ENCODE peak calls at places on chromosomes 11 and 22, in six cellular contexts. H is GM12878, A is tibial nerve, L is stomach, B is SK-N-SH, I is ovary. C is an unnamed sample.
A peak's percentile ranks its signal among the peaks of the same experiment; 100 is the strongest.

GRCh38 chr22:39264344-39265116 is 19.7 kb upstream of the PDGFB start:
- DNase-seq in A (peak; percentile 42), B (no peak), H (no peak), L (no peak), I (no peak), C (peak; percentile 52)

GRCh38 chr11:114059278-114059983 is at the start of gene ZBTB16:
- DNase-seq in A (peak; percentile 79), L (peak; percentile 86), B (peak; percentile 74), I (peak; percentile 91), H (no peak), C (peak; percentile 91)

GRCh38 chr11:2721163-2721935 is 21.6 kb upstream of the KCNQ1OT1 start:
- DNase-seq in B (no peak), A (no peak), L (no peak), I (no peak), H (no peak), C (peak; percentile 50)

GRCh38 chr22:37181681-37182080 is 6.4 kb downstream of the C1QTNF6 start:
- DNase-seq in H (no peak), B (no peak), L (no peak), A (no peak), I (no peak), C (no peak)

GRCh38 chr11:64916040-64916847 is 765 bp downstream of the ATG2A start:
- DNase-seq in I (peak; percentile 71), B (peak; percentile 70), H (no peak), A (no peak), L (peak; percentile 52), C (peak; percentile 76)

GRCh38 chr11:113884361-113884836 is 9.0 kb upstream of the USP28 start:
- DNase-seq in A (no peak), B (no peak), H (no peak), L (no peak), I (no peak), C (no peak)

GRCh38 chr11:113198907-113199660 is 115.3 kb upstream of the TTC12 start:
- DNase-seq in L (no peak), B (no peak), H (no peak), I (no peak), A (no peak), C (no peak)

GRCh38 chr11:64294665-64295289 is 3.7 kb downstream of the KCNK4 start:
- DNase-seq in I (no peak), L (no peak), B (no peak), H (no peak), A (no peak), C (no peak)

GRCh38 chr11:117747892-117748291 is 49.1 kb downstream of the DSCAML1 start:
- DNase-seq in H (no peak), I (no peak), A (no peak), L (no peak), B (no peak), C (no peak)

GRCh38 chr11:26333906-26334305 is 2.0 kb downstream of the ANO3 start:
- DNase-seq in L (no peak), I (no peak), H (no peak), B (no peak), A (no peak), C (no peak)

GRCh38 chr11:94602430-94603372 is 35.5 kb downstream of the PIWIL4 start:
- DNase-seq in A (no peak), B (no peak), L (peak; percentile 67), H (peak; percentile 75), I (no peak), C (peak; percentile 44)

GRCh38 chr11:17343907-17344306 is 7.7 kb upstream of the NCR3LG1 start:
- DNase-seq in L (no peak), A (no peak), I (no peak), H (no peak), B (no peak), C (no peak)

GRCh38 chr11:35118906-35119305 is 20.1 kb upstream of the CD44 start:
- DNase-seq in L (no peak), H (no peak), A (no peak), I (no peak), B (no peak), C (no peak)

GRCh38 chr11:70233511-70233919 is 30.4 kb downstream of the FADD start:
- DNase-seq in H (no peak), L (peak; percentile 41), B (no peak), A (no peak), I (no peak), C (no peak)

GRCh38 chr11:33722579-33723234 is 13.5 kb downstream of the CD59 start:
- DNase-seq in B (no peak), L (no peak), A (no peak), I (no peak), H (peak; percentile 34), C (no peak)

GRCh38 chr11:17812286-17813187 is 78.0 kb downstream of the KCNC1 start:
- DNase-seq in I (no peak), L (no peak), B (peak; percentile 53), A (no peak), H (no peak), C (no peak)

GRCh38 chr11:74005721-74006517 is 3.0 kb downstream of the UCP3 start:
- DNase-seq in H (no peak), A (no peak), I (no peak), B (peak; percentile 14), L (no peak), C (no peak)

GRCh38 chr22:23120415-23120899 is 21.3 kb downstream of the RSPH14 start:
- DNase-seq in B (no peak), H (no peak), L (no peak), A (no peak), I (no peak), C (no peak)
- H3K27ac ChIP-seq in B (no peak overlapping the region), H (no peak overlapping the region), L (peak overlapping the region; percentile 32), A (no peak overlapping the region), I (no peak overlapping the region), C (no peak overlapping the region)

DNA sequence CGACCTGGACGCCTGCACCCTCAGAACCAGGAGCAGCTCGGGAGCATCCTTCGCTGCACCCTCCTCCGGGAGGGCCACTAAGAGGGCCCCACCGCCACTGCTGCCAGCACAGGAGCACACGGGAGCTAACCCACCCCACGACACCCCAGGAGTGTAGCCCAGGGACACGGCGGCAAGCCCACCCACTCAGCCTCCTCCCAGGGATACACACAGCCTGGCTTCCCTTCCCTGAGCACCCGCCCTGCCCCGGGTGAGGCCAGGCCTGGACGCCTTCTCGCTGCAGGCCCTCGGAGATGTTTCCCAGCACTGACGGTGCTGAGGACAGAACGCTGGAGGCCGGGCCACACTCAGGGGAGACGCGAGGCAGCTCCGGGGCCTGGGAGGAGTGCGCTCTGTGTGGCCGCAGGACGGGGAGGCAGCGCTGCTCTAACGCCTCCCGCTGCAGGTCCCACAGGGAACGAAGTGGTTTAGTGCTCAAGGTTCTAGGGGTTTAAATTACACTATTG is 190.4 kb downstream of the BRD1 start:
- DNase-seq in L (no peak), A (no peak), B (no peak), I (no peak), H (no peak), C (no peak)
- H3K9me3 ChIP-seq in L (no peaks in the 10 kb centered on the region), A (no peaks in the 10 kb centered on the region), B (no peaks in the 10 kb centered on the region), I (no peaks in the 10 kb centered on the region), H (no peaks in the 10 kb centered on the region), C (no peaks in the 10 kb centered on the region)

GRCh38 chr11:80109031-80109430 is 668.2 kb upstream of the TENM4 start:
- DNase-seq in H (no peak), A (no peak), L (no peak), B (no peak), I (no peak), C (no peak)
- TF ChIP-seq EP300 in H (no peak), A (no peak), L (no peak), B (no peak), I (no peak), C (no peak)

GRCh38 chr11:44562836-44563460 is 2.5 kb upstream of the CD82 start:
- DNase-seq in L (no peak), H (no peak), B (peak; percentile 15), A (no peak), I (no peak), C (no peak)
- H3K27ac ChIP-seq in L (peak overlapping the region; percentile 98), H (no peak overlapping the region), B (no peak overlapping the region), A (peak overlapping the region; percentile 95), I (no peak overlapping the region), C (peak overlapping the region; percentile 95)

GRCh38 chr11:62752994-62753735 is 795 bp downstream of the ZBTB3 start:
- DNase-seq in A (no peak), I (no peak), B (no peak), H (no peak), L (no peak), C (no peak)
- H3K9me3 ChIP-seq in A (no peaks in the 10 kb centered on the region), I (no peaks in the 10 kb centered on the region), B (no peaks in the 10 kb centered on the region), H (no peaks in the 10 kb centered on the region), L (no peaks in the 10 kb centered on the region), C (no peaks in the 10 kb centered on the region)

DNA sequence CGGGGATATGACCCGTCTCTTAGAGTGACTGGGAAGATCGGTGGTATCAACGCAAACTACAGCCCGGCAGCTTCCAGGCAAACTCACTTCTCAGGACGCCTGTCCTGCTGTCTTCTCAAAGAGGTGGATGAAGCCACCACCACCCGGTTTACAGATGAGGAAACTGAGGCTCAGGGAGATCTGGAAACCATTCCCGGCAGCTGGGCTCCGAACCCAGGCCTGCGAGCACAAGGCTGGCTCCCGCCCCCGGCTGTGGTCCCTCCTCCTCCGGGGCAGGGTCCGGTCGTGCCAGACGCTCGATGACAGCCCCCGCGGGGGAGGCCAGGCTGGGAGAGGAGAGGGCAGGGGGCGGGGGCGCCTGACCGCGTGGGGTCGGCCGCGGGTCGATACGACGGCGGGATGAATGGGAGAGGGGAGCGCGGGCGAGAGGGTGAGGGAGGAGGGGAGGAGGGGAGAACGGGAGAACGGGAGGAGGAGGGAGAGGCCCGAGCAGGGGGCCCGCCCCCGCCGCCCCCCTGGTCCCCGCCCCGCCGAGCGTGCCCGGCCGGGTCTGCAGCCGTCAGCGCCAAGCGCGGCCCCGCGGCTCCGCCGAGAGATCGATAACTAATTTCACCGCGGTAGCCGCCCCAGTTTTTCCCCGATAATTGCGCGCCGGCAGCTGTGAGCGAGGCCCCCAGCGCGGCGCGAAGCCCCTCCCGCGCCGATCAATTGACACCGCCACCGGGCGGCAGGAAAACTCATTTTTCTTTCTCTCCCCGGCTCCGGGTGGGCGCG is 14.0 kb downstream of the IGLL1 start:
- DNase-seq in H (no peak), I (peak; percentile 61), L (no peak), B (peak; percentile 90), A (no peak), C (no peak)
- TF ChIP-seq EP300 in H (no peak), I (no peak), L (no peak), B (no peak), A (no peak), C (no peak)

GRCh38 chr11:32331098-32331497 is 104.2 kb downstream of the WT1 start:
- DNase-seq in B (no peak), A (no peak), L (no peak), H (no peak), I (peak; percentile 43), C (no peak)
- H3K27ac ChIP-seq in B (no peak overlapping the region), A (no peak overlapping the region), L (no peak overlapping the region), H (no peak overlapping the region), I (no peak overlapping the region), C (no peak overlapping the region)